ENCODE peak calls at places on chromosomes 12 and 14, in five cellular contexts. Y, D, X, A and H are unnamed samples.

GRCh38 chr12:45557020-45557419 is 172.5 kb upstream of the ARID2 start:
- DNase-seq in A (no peak), Y (no peak), X (no peak), D (no peak), H (no peak)

GRCh38 chr12:49422038-49422575 is 54.8 kb downstream of the SPATS2 start:
- DNase-seq in A (no peak), D (no peak), X (no peak), Y (no peak), H (no peak)

GRCh38 chr14:105053996-105054395 is 11.2 kb downstream of the GPR132 start:
- DNase-seq in Y (no peak), X (no peak), A (no peak), D (no peak), H (no peak)

GRCh38 chr12:27462151-27462694 is 15.7 kb downstream of the SMCO2 start:
- DNase-seq in D (peak), X (no peak), A (no peak), Y (no peak), H (no peak)

GRCh38 chr14:96584907-96585671 is 82.9 kb downstream of the PAPOLA start:
- DNase-seq in Y (no peak), A (no peak), D (no peak), X (no peak), H (no peak)

GRCh38 chr12:55972906-55973597 is 826 bp upstream of the RAB5B start:
- DNase-seq in Y (no peak), A (no peak), D (peak), X (no peak), H (no peak)

GRCh38 chr12:24530689-24531088 is 418.2 kb downstream of the BCAT1 start:
- DNase-seq in A (no peak), Y (no peak), X (no peak), D (no peak), H (no peak)

GRCh38 chr12:182381-182883 is 31.5 kb downstream of the SLC6A12 start:
- DNase-seq in X (peak), D (peak), Y (no peak), A (no peak), H (no peak)

GRCh38 chr12:131088701-131089525 is 135.2 kb downstream of the ADGRD1 start:
- DNase-seq in D (no peak), Y (no peak), A (no peak), X (no peak), H (no peak)

GRCh38 chr14:51562816-51563215 is 88.9 kb upstream of the FRMD6 start:
- DNase-seq in X (no peak), D (peak), A (no peak), Y (no peak), H (no peak)

GRCh38 chr14:68306934-68307758 is 485.7 kb downstream of the ZFP36L1 start:
- DNase-seq in D (no peak), Y (no peak), X (no peak), A (peak), H (no peak)

GRCh38 chr12:38110026-38110699 is 206.4 kb upstream of the ALG10B start:
- DNase-seq in X (no peak), A (no peak), D (no peak), Y (no peak), H (no peak)

GRCh38 chr12:67698711-67699603 is 50.4 kb downstream of the DYRK2 start:
- DNase-seq in A (no peak), D (peak), Y (no peak), X (no peak), H (no peak)

GRCh38 chr14:103337794-103338193 is 3.8 kb downstream of the EIF5 start:
- DNase-seq in X (no peak), Y (no peak), A (no peak), D (no peak), H (no peak)

GRCh38 chr12:128763395-128763794 is 60.4 kb downstream of the SLC15A4 start:
- DNase-seq in D (no peak), Y (no peak), A (no peak), X (no peak), H (no peak)

GRCh38 chr12:93107514-93107942 is 178.4 kb upstream of the EEA1 start:
- DNase-seq in X (no peak), Y (no peak), A (no peak), D (peak), H (no peak)

GRCh38 chr12:113063396-113064350 is 7.1 kb downstream of the DTX1 start:
- DNase-seq in A (no peak), D (no peak), X (no peak), Y (no peak), H (no peak)

GRCh38 chr14:35400707-35401421 is 3.7 kb downstream of the NFKBIA start:
- DNase-seq in A (no peak), Y (no peak), X (peak), D (peak), H (no peak)

GRCh38 chr14:37591311-37591940 is 3.6 kb downstream of the FOXA1 start:
- DNase-seq in Y (peak), A (peak), D (no peak), X (no peak), H (peak)

GRCh38 chr12:95548056-95548538 is 3.2 kb downstream of the USP44 start:
- DNase-seq in D (no peak), X (no peak), A (peak), Y (peak), H (no peak)

GRCh38 chr12:7015555-7016370 is 2.5 kb downstream of the LPCAT3 start:
- DNase-seq in D (peak), A (no peak), X (no peak), Y (no peak), H (no peak)

GRCh38 chr14:64244279-64244678 is 49.9 kb downstream of the ESR2 start:
- DNase-seq in X (no peak), Y (no peak), D (no peak), A (no peak), H (no peak)

GRCh38 chr12:5964913-5965900 is 20.1 kb upstream of the ANO2 start:
- DNase-seq in D (peak), A (no peak), Y (no peak), X (no peak), H (no peak)

GRCh38 chr14:51554953-51555352 is 96.8 kb upstream of the FRMD6 start:
- DNase-seq in A (no peak), X (no peak), D (peak), Y (no peak), H (no peak)

GRCh38 chr12:29212682-29213397 is 63.8 kb downstream of the FAR2 start:
- DNase-seq in X (no peak), Y (no peak), D (peak), A (no peak), H (no peak)

GRCh38 chr12:18415227-18415626 is 153.9 kb downstream of the PIK3C2G start:
- DNase-seq in A (no peak), D (no peak), X (no peak), Y (no peak), H (no peak)

GRCh38 chr12:18411453-18411852 is 150.1 kb downstream of the PIK3C2G start:
- DNase-seq in Y (no peak), X (no peak), A (no peak), D (no peak), H (no peak)

DNA sequence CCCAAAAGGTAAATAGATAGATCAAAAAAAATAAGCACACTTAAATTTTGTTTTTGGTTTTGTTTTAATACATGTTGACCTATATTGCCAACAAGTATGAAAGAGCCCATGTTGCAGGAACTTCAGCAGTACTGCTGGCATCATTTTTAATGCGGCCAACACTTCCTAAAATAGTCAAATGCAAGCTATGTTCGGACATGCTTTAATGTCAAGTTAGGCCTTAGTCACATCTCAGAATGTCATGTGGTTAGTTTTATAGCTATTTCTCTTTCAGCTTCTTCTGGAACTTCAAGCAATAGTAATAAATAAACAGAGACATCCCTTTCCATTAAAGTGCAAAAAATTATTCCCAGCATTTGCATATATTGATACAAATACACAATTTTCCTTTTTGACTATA is 153.4 kb downstream of the PIK3C2G start:
- DNase-seq in D (no peak), A (no peak), X (no peak), Y (no peak), H (no peak)
- TF ChIP-seq CTCF in D (no peak), A (no peak), X (no peak), Y (no peak), H (no peak)

GRCh38 chr12:14988035-14988434 is 15.2 kb downstream of the PDE6H start:
- DNase-seq in X (no peak), D (no peak), A (no peak), Y (no peak), H (no peak)

GRCh38 chr12:14989790-14990189 is 16.9 kb downstream of the PDE6H start:
- DNase-seq in D (no peak), Y (no peak), X (no peak), A (no peak), H (no peak)

GRCh38 chr12:14984036-14984435 is 11.2 kb downstream of the PDE6H start:
- DNase-seq in X (no peak), A (no peak), Y (no peak), D (no peak), H (no peak)

GRCh38 chr12:14982986-14983385 is 10.1 kb downstream of the PDE6H start:
- DNase-seq in D (no peak), X (no peak), Y (no peak), A (no peak), H (no peak)

GRCh38 chr12:14986449-14986848 is 13.6 kb downstream of the PDE6H start:
- DNase-seq in Y (no peak), A (no peak), X (no peak), D (peak), H (no peak)
- TF ChIP-seq CTCF in Y (no peak), A (no peak), X (no peak), D (peak), H (no peak)

GRCh38 chr14:106605548-106606448 is 1079.4 kb downstream of the TMEM121 start:
- DNase-seq in D (no peak), Y (no peak), X (no peak), A (peak), H (no peak)
- TF ChIP-seq CTCF in D (no peak), Y (no peak), X (no peak), A (peak), H (no peak)

GRCh38 chr14:36505892-36506731 is 13.9 kb downstream of the NKX2-1 start:
- DNase-seq in D (no peak), A (no peak), Y (no peak), X (no peak), H (no peak)
- TF ChIP-seq CTCF in D (no peak), A (no peak), Y (no peak), X (no peak), H (peak)

DNA sequence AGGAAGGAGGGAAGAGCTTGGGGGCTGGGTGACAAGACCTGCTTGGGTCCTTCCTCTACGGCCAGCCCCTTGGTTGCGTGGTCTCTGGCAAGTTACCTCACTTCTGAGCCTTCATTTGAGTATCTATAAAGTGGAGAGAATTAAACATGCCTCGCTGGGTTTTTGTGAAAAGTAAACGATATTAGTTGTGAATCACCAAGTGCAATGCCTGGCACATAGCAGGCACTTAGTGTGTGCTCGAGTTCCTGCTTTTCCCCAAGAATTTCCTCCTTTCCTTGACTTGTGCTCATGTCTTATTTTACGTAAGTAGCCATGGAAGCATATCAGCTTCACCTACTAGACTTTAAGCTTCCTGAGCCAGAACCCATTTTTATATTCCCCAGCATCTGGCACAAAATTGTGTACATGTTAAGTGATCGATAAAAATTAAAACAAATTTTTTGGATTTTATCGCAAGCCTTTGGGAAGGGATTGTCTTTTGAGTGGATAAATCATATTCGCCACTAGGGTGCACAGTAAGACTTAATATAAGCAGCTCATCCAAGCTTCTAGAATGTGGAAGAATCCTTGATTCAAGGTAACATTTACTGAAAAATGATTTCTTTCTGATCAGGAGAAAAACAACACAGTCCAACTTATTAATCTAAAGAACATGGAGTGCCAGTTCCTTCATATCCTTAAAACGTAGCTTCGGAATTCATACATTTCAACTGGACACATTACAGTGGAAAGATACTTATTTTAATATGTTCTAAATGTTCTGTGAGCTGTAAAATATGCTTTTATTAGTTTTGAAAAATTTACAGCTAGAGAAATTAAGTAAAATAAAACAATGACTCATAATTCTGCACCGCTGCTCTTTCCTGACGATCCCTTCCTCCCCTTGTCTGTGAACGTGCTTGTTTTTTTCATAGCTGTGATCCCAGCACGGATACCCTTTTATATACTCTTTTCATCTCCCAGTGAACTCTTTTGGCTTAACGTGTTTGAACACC is 62.0 kb downstream of the SLC25A47 start:
- DNase-seq in Y (no peak), A (no peak), D (peak), X (no peak), H (no peak)
- TF ChIP-seq CTCF in Y (peak), A (peak), D (peak), X (peak), H (peak)